ENCODE peak calls at places on chromosomes 3 and 15, in four cellular contexts. J is mesendoderm, R is AG08395, C is non-pigmented ciliary epithelial cell. V is an unnamed sample.

GRCh38 chr15:25250906-25251622 is 187.8 kb downstream of the UBE3A start:
- DNase-seq in J (no peak), R (no peak), C (no peak), V (no peak)

GRCh38 chr3:188979236-188979635 is 192.5 kb upstream of the TPRG1 start:
- DNase-seq in J (no peak), R (no peak), C (no peak), V (no peak)

GRCh38 chr3:140595295-140595694 is 82.6 kb upstream of the TRIM42 start:
- DNase-seq in J (no peak), R (no peak), C (no peak), V (peak)

GRCh38 chr15:41713047-41713446 is 52.8 kb downstream of the MGA start:
- DNase-seq in J (no peak), R (no peak), C (no peak), V (peak)

GRCh38 chr15:31200735-31201151 is 99.2 kb upstream of the TRPM1 start:
- DNase-seq in J (peak), R (peak), C (no peak), V (peak)

GRCh38 chr3:23435318-23435717 is 232.2 kb downstream of the UBE2E2 start:
- DNase-seq in J (peak), R (no peak), C (no peak), V (no peak)

GRCh38 chr3:122921791-122922651 is 105.5 kb downstream of the SEMA5B start:
- DNase-seq in J (peak), R (no peak), C (no peak), V (no peak)

GRCh38 chr3:174158674-174159073 is 700.5 kb upstream of the NAALADL2 start:
- DNase-seq in J (no peak), R (no peak), C (no peak), V (no peak)

GRCh38 chr15:50228866-50229265 is 36.7 kb downstream of the HDC start:
- DNase-seq in J (no peak), R (no peak), C (no peak), V (no peak)

GRCh38 chr15:42093966-42094365 is 396 bp downstream of the PLA2G4D start:
- DNase-seq in J (no peak), R (no peak), C (no peak), V (no peak)

GRCh38 chr3:146814601-146815315 is 209.6 kb upstream of the PLSCR5 start:
- DNase-seq in J (peak), R (peak), C (peak), V (peak)

GRCh38 chr15:71080705-71081104 is 34.6 kb upstream of the THSD4 start:
- DNase-seq in J (no peak), R (peak), C (peak), V (peak)

GRCh38 chr3:116920836-116921596 is 211.4 kb downstream of the TUSC7 start:
- DNase-seq in J (no peak), R (no peak), C (no peak), V (no peak)

GRCh38 chr15:99719096-99719541 is 14.1 kb downstream of the LYSMD4 start:
- DNase-seq in J (no peak), R (peak), C (peak), V (peak)

GRCh38 chr3:39433642-39434041 is 27.1 kb downstream of the RPSA start:
- DNase-seq in J (no peak), R (peak), C (peak), V (peak)

GRCh38 chr15:61938249-61938648 is 122.0 kb downstream of the VPS13C start:
- DNase-seq in J (no peak), R (no peak), C (no peak), V (no peak)

GRCh38 chr3:98343647-98344507 is 9.8 kb upstream of the OR5K4 start:
- DNase-seq in J (peak), R (no peak), C (no peak), V (peak)

GRCh38 chr3:14124223-14124614 is 451 bp downstream of the CHCHD4 start:
- DNase-seq in J (peak), R (peak), C (no peak), V (peak)

GRCh38 chr3:48695113-48695753 is 9.5 kb upstream of the NCKIPSD start:
- DNase-seq in J (peak), R (peak), C (no peak), V (peak)

GRCh38 chr3:31491660-31492059 is 41.1 kb upstream of the STT3B start:
- DNase-seq in J (no peak), R (no peak), C (no peak), V (no peak)

GRCh38 chr3:25728101-25728500 is 55.1 kb downstream of the NGLY1 start:
- DNase-seq in J (no peak), R (no peak), C (no peak), V (no peak)

GRCh38 chr3:119235151-119235550 is 5.5 kb downstream of the B4GALT4 start:
- DNase-seq in J (no peak), R (peak), C (no peak), V (peak)

GRCh38 chr15:28456476-28457395 is 76.0 kb downstream of the GOLGA8G start:
- DNase-seq in J (no peak), R (no peak), C (no peak), V (no peak)

GRCh38 chr3:126548556-126549466 is 9.9 kb downstream of the C3orf22 start:
- DNase-seq in J (peak), R (no peak), C (no peak), V (no peak)

GRCh38 chr15:95281470-95281869 is 1049.0 kb upstream of the NR2F2 start:
- DNase-seq in J (no peak), R (no peak), C (no peak), V (peak)